ENCODE peak calls at places on chromosomes 3 and 15, in ten cellular contexts. One of them, this sample, is unnamed.

GRCh38 chr3:142888484-142889262 is at the start of gene PCOLCE2:
- DNase-seq in activated CD8-positive, alpha-beta memory T cell treated with anti-CD3 and anti-CD28 coated beads, Interleukin-2, amount 50 U/mL, for 48 hours: peak
- DNase-seq in GM23248: peak
- DNase-seq in NCI-H510A treated with DMSO at 0.1 percent for 48 hours: peak
- DNase-seq in fibroblast of the aortic adventitia: peak
- DNase-seq in fibroblast of lung: peak
- DNase-seq in frontal cortex: peak
- DNase-seq in lung: no peak
- DNase-seq in GM10248: peak
- DNase-seq in PC-3: peak
- DNase-seq in this sample: peak

GRCh38 chr15:72285927-72286516 is 13.7 kb upstream of the PARP6 start:
- DNase-seq in fibroblast of the aortic adventitia: peak
- DNase-seq in activated CD8-positive, alpha-beta memory T cell treated with anti-CD3 and anti-CD28 coated beads, Interleukin-2, amount 50 U/mL, for 48 hours: peak
- DNase-seq in PC-3: peak
- DNase-seq in lung: peak
- DNase-seq in frontal cortex: no peak
- DNase-seq in GM10248: no peak
- DNase-seq in fibroblast of lung: peak
- DNase-seq in NCI-H510A treated with DMSO at 0.1 percent for 48 hours: peak
- DNase-seq in GM23248: peak
- DNase-seq in this sample: no peak

GRCh38 chr3:71858493-71859127 is 73.7 kb upstream of the PROK2 start:
- DNase-seq in fibroblast of the aortic adventitia: no peak
- DNase-seq in lung: no peak
- DNase-seq in activated CD8-positive, alpha-beta memory T cell treated with anti-CD3 and anti-CD28 coated beads, Interleukin-2, amount 50 U/mL, for 48 hours: no peak
- DNase-seq in NCI-H510A treated with DMSO at 0.1 percent for 48 hours: no peak
- DNase-seq in PC-3: no peak
- DNase-seq in GM10248: no peak
- DNase-seq in frontal cortex: no peak
- DNase-seq in GM23248: no peak
- DNase-seq in fibroblast of lung: no peak
- DNase-seq in this sample: no peak

GRCh38 chr15:52466134-52466701 is 62.5 kb downstream of the MYO5A start:
- DNase-seq in fibroblast of the aortic adventitia: no peak
- DNase-seq in NCI-H510A treated with DMSO at 0.1 percent for 48 hours: no peak
- DNase-seq in frontal cortex: no peak
- DNase-seq in fibroblast of lung: peak
- DNase-seq in activated CD8-positive, alpha-beta memory T cell treated with anti-CD3 and anti-CD28 coated beads, Interleukin-2, amount 50 U/mL, for 48 hours: peak
- DNase-seq in GM23248: peak
- DNase-seq in lung: no peak
- DNase-seq in PC-3: no peak
- DNase-seq in GM10248: peak
- DNase-seq in this sample: no peak

GRCh38 chr3:84141571-84141970 is 817.2 kb upstream of the CADM2 start:
- DNase-seq in frontal cortex: no peak
- DNase-seq in NCI-H510A treated with DMSO at 0.1 percent for 48 hours: no peak
- DNase-seq in PC-3: peak
- DNase-seq in GM10248: no peak
- DNase-seq in activated CD8-positive, alpha-beta memory T cell treated with anti-CD3 and anti-CD28 coated beads, Interleukin-2, amount 50 U/mL, for 48 hours: no peak
- DNase-seq in fibroblast of the aortic adventitia: no peak
- DNase-seq in GM23248: no peak
- DNase-seq in lung: no peak
- DNase-seq in fibroblast of lung: peak
- DNase-seq in this sample: no peak

GRCh38 chr3:155646128-155646527 is 98.7 kb downstream of the PLCH1 start:
- DNase-seq in fibroblast of the aortic adventitia: no peak
- DNase-seq in NCI-H510A treated with DMSO at 0.1 percent for 48 hours: no peak
- DNase-seq in activated CD8-positive, alpha-beta memory T cell treated with anti-CD3 and anti-CD28 coated beads, Interleukin-2, amount 50 U/mL, for 48 hours: no peak
- DNase-seq in GM23248: no peak
- DNase-seq in PC-3: no peak
- DNase-seq in frontal cortex: no peak
- DNase-seq in GM10248: no peak
- DNase-seq in fibroblast of lung: no peak
- DNase-seq in lung: no peak
- DNase-seq in this sample: no peak

GRCh38 chr3:106759686-106760085 is 617.6 kb upstream of the CCDC54 start:
- DNase-seq in PC-3: no peak
- DNase-seq in GM10248: no peak
- DNase-seq in GM23248: peak
- DNase-seq in fibroblast of lung: peak
- DNase-seq in frontal cortex: no peak
- DNase-seq in fibroblast of the aortic adventitia: peak
- DNase-seq in activated CD8-positive, alpha-beta memory T cell treated with anti-CD3 and anti-CD28 coated beads, Interleukin-2, amount 50 U/mL, for 48 hours: no peak
- DNase-seq in NCI-H510A treated with DMSO at 0.1 percent for 48 hours: no peak
- DNase-seq in lung: no peak
- DNase-seq in this sample: peak

GRCh38 chr15:38127306-38127731 is 125.3 kb upstream of the SPRED1 start:
- DNase-seq in GM10248: no peak
- DNase-seq in frontal cortex: no peak
- DNase-seq in PC-3: peak
- DNase-seq in fibroblast of lung: peak
- DNase-seq in fibroblast of the aortic adventitia: peak
- DNase-seq in NCI-H510A treated with DMSO at 0.1 percent for 48 hours: no peak
- DNase-seq in GM23248: peak
- DNase-seq in activated CD8-positive, alpha-beta memory T cell treated with anti-CD3 and anti-CD28 coated beads, Interleukin-2, amount 50 U/mL, for 48 hours: no peak
- DNase-seq in lung: no peak
- DNase-seq in this sample: no peak

GRCh38 chr3:163476179-163476578 is 1602.1 kb downstream of the SI start:
- DNase-seq in GM10248: no peak
- DNase-seq in GM23248: no peak
- DNase-seq in fibroblast of lung: no peak
- DNase-seq in frontal cortex: no peak
- DNase-seq in fibroblast of the aortic adventitia: no peak
- DNase-seq in activated CD8-positive, alpha-beta memory T cell treated with anti-CD3 and anti-CD28 coated beads, Interleukin-2, amount 50 U/mL, for 48 hours: no peak
- DNase-seq in lung: no peak
- DNase-seq in PC-3: peak
- DNase-seq in NCI-H510A treated with DMSO at 0.1 percent for 48 hours: peak
- DNase-seq in this sample: no peak

GRCh38 chr15:101523560-101523940 is 34.0 kb upstream of the PCSK6 start:
- DNase-seq in activated CD8-positive, alpha-beta memory T cell treated with anti-CD3 and anti-CD28 coated beads, Interleukin-2, amount 50 U/mL, for 48 hours: no peak
- DNase-seq in lung: peak
- DNase-seq in GM10248: peak
- DNase-seq in PC-3: no peak
- DNase-seq in fibroblast of the aortic adventitia: no peak
- DNase-seq in fibroblast of lung: no peak
- DNase-seq in NCI-H510A treated with DMSO at 0.1 percent for 48 hours: no peak
- DNase-seq in GM23248: no peak
- DNase-seq in frontal cortex: peak
- DNase-seq in this sample: no peak

GRCh38 chr15:75921732-75922703 is 18.3 kb downstream of the FBXO22 start:
- DNase-seq in activated CD8-positive, alpha-beta memory T cell treated with anti-CD3 and anti-CD28 coated beads, Interleukin-2, amount 50 U/mL, for 48 hours: no peak
- DNase-seq in NCI-H510A treated with DMSO at 0.1 percent for 48 hours: no peak
- DNase-seq in GM23248: peak
- DNase-seq in lung: peak
- DNase-seq in PC-3: peak
- DNase-seq in frontal cortex: no peak
- DNase-seq in fibroblast of lung: peak
- DNase-seq in GM10248: no peak
- DNase-seq in fibroblast of the aortic adventitia: peak
- DNase-seq in this sample: peak

GRCh38 chr3:189041482-189042090 is 130.2 kb upstream of the TPRG1 start:
- DNase-seq in GM23248: peak
- DNase-seq in activated CD8-positive, alpha-beta memory T cell treated with anti-CD3 and anti-CD28 coated beads, Interleukin-2, amount 50 U/mL, for 48 hours: peak
- DNase-seq in PC-3: peak
- DNase-seq in fibroblast of the aortic adventitia: peak
- DNase-seq in frontal cortex: no peak
- DNase-seq in fibroblast of lung: peak
- DNase-seq in GM10248: peak
- DNase-seq in lung: peak
- DNase-seq in NCI-H510A treated with DMSO at 0.1 percent for 48 hours: peak
- DNase-seq in this sample: peak